ENCODE peak calls at places on chromosome 18, in nine cellular contexts. K, M, B, I, Y, J, R, L and F are unnamed samples.

GRCh38 chr18:80202264-80202998 is 44.9 kb downstream of the PARD6G start:
- DNase-seq in K (no peak), M (peak), B (no peak), I (no peak), Y (no peak), J (no peak), R (no peak), L (no peak), F (no peak)

GRCh38 chr18:22546905-22547304 is 129.2 kb upstream of the CTAGE1 start:
- DNase-seq in K (no peak), M (no peak), B (no peak), I (no peak), Y (no peak), J (no peak), R (no peak), L (no peak), F (no peak)

GRCh38 chr18:379665-380356 is 112.0 kb upstream of the THOC1 start:
- DNase-seq in K (no peak), M (no peak), B (no peak), I (no peak), Y (no peak), J (no peak), R (no peak), L (no peak), F (no peak)

GRCh38 chr18:3321133-3321812 is 59.3 kb downstream of the MYL12B start:
- DNase-seq in K (peak), M (no peak), B (no peak), I (no peak), Y (peak), J (no peak), R (no peak), L (peak), F (no peak)

GRCh38 chr18:10320848-10321247 is 133.6 kb upstream of the APCDD1 start:
- DNase-seq in K (no peak), M (no peak), B (no peak), I (no peak), Y (no peak), J (no peak), R (no peak), L (no peak), F (no peak)

GRCh38 chr18:77177009-77177408 is 44.4 kb upstream of the MBP start:
- DNase-seq in K (no peak), M (no peak), B (no peak), I (no peak), Y (no peak), J (no peak), R (no peak), L (no peak), F (no peak)

GRCh38 chr18:36095936-36096519 is 28.7 kb upstream of the RPRD1A start:
- DNase-seq in K (peak), M (no peak), B (no peak), I (no peak), Y (peak), J (no peak), R (peak), L (peak), F (peak)

GRCh38 chr18:37364237-37364636 is 201.4 kb downstream of the CELF4 start:
- DNase-seq in K (no peak), M (no peak), B (no peak), I (no peak), Y (no peak), J (no peak), R (no peak), L (peak), F (no peak)

GRCh38 chr18:74040459-74041332 is 106.9 kb downstream of the FBXO15 start:
- DNase-seq in K (peak), M (peak), B (peak), I (peak), Y (peak), J (peak), R (peak), L (peak), F (peak)

GRCh38 chr18:79613186-79613931 is 66.2 kb upstream of the CTDP1 start:
- DNase-seq in K (no peak), M (no peak), B (no peak), I (no peak), Y (no peak), J (no peak), R (no peak), L (no peak), F (no peak)

GRCh38 chr18:23341383-23341782 is 111.7 kb upstream of the RIOK3 start:
- DNase-seq in K (no peak), M (peak), B (no peak), I (no peak), Y (no peak), J (no peak), R (no peak), L (no peak), F (no peak)

GRCh38 chr18:48942086-48942485 is 8.7 kb downstream of the SMAD7 start:
- DNase-seq in K (no peak), M (no peak), B (no peak), I (no peak), Y (no peak), J (no peak), R (no peak), L (no peak), F (no peak)

GRCh38 chr18:54679318-54680149 is 88.5 kb downstream of the DYNAP start:
- DNase-seq in K (peak), M (no peak), B (no peak), I (no peak), Y (peak), J (no peak), R (no peak), L (peak), F (peak)

GRCh38 chr18:57921708-57922107 is 118.6 kb upstream of the ATP8B1 start:
- DNase-seq in K (no peak), M (no peak), B (no peak), I (no peak), Y (no peak), J (no peak), R (no peak), L (peak), F (peak)

GRCh38 chr18:69400253-69400975 is at the start of gene DOK6:
- DNase-seq in K (no peak), M (no peak), B (no peak), I (peak), Y (peak), J (no peak), R (peak), L (no peak), F (peak)

GRCh38 chr18:41378628-41379027 is 576.4 kb upstream of the PIK3C3 start:
- DNase-seq in K (no peak), M (no peak), B (no peak), I (no peak), Y (peak), J (no peak), R (peak), L (no peak), F (no peak)

GRCh38 chr18:26159353-26159752 is 25.7 kb downstream of the PSMA8 start:
- DNase-seq in K (no peak), M (no peak), B (no peak), I (no peak), Y (no peak), J (no peak), R (no peak), L (peak), F (no peak)

GRCh38 chr18:60198063-60198462 is 174.5 kb downstream of the MC4R start:
- DNase-seq in K (no peak), M (no peak), B (no peak), I (no peak), Y (no peak), J (no peak), R (peak), L (no peak), F (no peak)

GRCh38 chr18:42258301-42258965 is 303.4 kb downstream of the PIK3C3 start:
- DNase-seq in K (no peak), M (no peak), B (no peak), I (no peak), Y (no peak), J (no peak), R (no peak), L (no peak), F (no peak)

GRCh38 chr18:56641714-56642331 is 3.4 kb upstream of the TXNL1 start:
- DNase-seq in K (peak), M (no peak), B (no peak), I (no peak), Y (no peak), J (no peak), R (no peak), L (no peak), F (peak)

GRCh38 chr18:62165583-62165982 is 21.3 kb downstream of the PIGN start:
- DNase-seq in K (no peak), M (no peak), B (no peak), I (no peak), Y (no peak), J (no peak), R (no peak), L (no peak), F (no peak)

GRCh38 chr18:79615586-79615985 is 64.0 kb upstream of the CTDP1 start:
- DNase-seq in K (no peak), M (no peak), B (no peak), I (no peak), Y (no peak), J (no peak), R (no peak), L (no peak), F (no peak)

GRCh38 chr18:27141876-27142275 is 43.2 kb downstream of the CHST9 start:
- DNase-seq in K (no peak), M (no peak), B (no peak), I (no peak), Y (no peak), J (no peak), R (no peak), L (no peak), F (no peak)

GRCh38 chr18:48560491-48560890 is 21.7 kb downstream of the CTIF start:
- DNase-seq in K (no peak), M (no peak), B (no peak), I (no peak), Y (no peak), J (no peak), R (no peak), L (no peak), F (no peak)

GRCh38 chr18:5542393-5543035 is 1.3 kb downstream of the EPB41L3 start:
- DNase-seq in K (no peak), M (no peak), B (no peak), I (peak), Y (no peak), J (no peak), R (no peak), L (no peak), F (no peak)

GRCh38 chr18:49305688-49306336 is 154.6 kb downstream of the DYM start:
- DNase-seq in K (no peak), M (no peak), B (no peak), I (no peak), Y (no peak), J (no peak), R (no peak), L (no peak), F (no peak)

GRCh38 chr18:23227729-23228075 is 92.4 kb downstream of the CABLES1 start:
- DNase-seq in K (no peak), M (no peak), B (no peak), I (no peak), Y (peak), J (no peak), R (peak), L (no peak), F (peak)

GRCh38 chr18:24126155-24126947 is 12.5 kb upstream of the CABYR start:
- DNase-seq in K (no peak), M (no peak), B (no peak), I (no peak), Y (no peak), J (no peak), R (no peak), L (no peak), F (no peak)

GRCh38 chr18:37452697-37453385 is 112.8 kb downstream of the CELF4 start:
- DNase-seq in K (peak), M (no peak), B (no peak), I (no peak), Y (no peak), J (no peak), R (no peak), L (no peak), F (no peak)

GRCh38 chr18:41146301-41146700 is 808.7 kb upstream of the PIK3C3 start:
- DNase-seq in K (no peak), M (no peak), B (no peak), I (no peak), Y (peak), J (no peak), R (peak), L (no peak), F (no peak)

GRCh38 chr18:75548353-75548752 is 120.8 kb upstream of the SMIM21 start:
- DNase-seq in K (peak), M (no peak), B (no peak), I (no peak), Y (peak), J (no peak), R (peak), L (no peak), F (no peak)

GRCh38 chr18:58091099-58091611 is 47.1 kb downstream of the NEDD4L start:
- DNase-seq in K (peak), M (no peak), B (no peak), I (no peak), Y (peak), J (no peak), R (no peak), L (peak), F (no peak)

GRCh38 chr18:6406910-6407470 is 7.7 kb downstream of the L3MBTL4 start:
- DNase-seq in K (no peak), M (no peak), B (no peak), I (no peak), Y (peak), J (no peak), R (no peak), L (no peak), F (peak)

GRCh38 chr18:31125878-31126277 is 23.7 kb upstream of the DSC2 start:
- DNase-seq in K (no peak), M (no peak), B (no peak), I (no peak), Y (no peak), J (no peak), R (no peak), L (no peak), F (no peak)

GRCh38 chr18:35106845-35107148 is 65.6 kb downstream of the MAPRE2 start:
- DNase-seq in K (no peak), M (no peak), B (no peak), I (no peak), Y (no peak), J (no peak), R (no peak), L (no peak), F (no peak)